ENCODE peak calls at places on chromosomes 4 and X, in four cellular contexts. T is amniotic stem cell, F is astrocyte of the cerebellum, I is iPS-NIHi11. B is an unnamed sample.
A peak's percentile ranks its signal among the peaks of the same experiment; 100 is the strongest.

GRCh38 chr4:142815834-142816233 is 30.3 kb downstream of the INPP4B start:
- DNase-seq in T (peak; percentile 45), F (peak; percentile 19), I (no peak), B (no peak)

GRCh38 chrX:135287266-135287823 is 21.9 kb upstream of the ETDC start:
- DNase-seq in T (no peak), F (no peak), I (no peak), B (no peak)

GRCh38 chrX:71941771-71942170 is 31.1 kb downstream of the NHSL2 start:
- DNase-seq in T (peak; percentile 13), F (peak; percentile 27), I (peak; percentile 17), B (peak; percentile 66)

GRCh38 chrX:57453901-57454300 is 137.9 kb upstream of the ZXDB start:
- DNase-seq in T (no peak), F (no peak), I (peak; percentile 23), B (peak; percentile 53)

GRCh38 chrX:47146121-47146935 is 1.3 kb downstream of the RBM10 start:
- DNase-seq in T (no peak), F (no peak), I (no peak), B (no peak)

GRCh38 chr4:141375855-141376254 is 155.2 kb downstream of the ZNF330 start:
- DNase-seq in T (peak; percentile 78), F (peak; percentile 79), I (peak; percentile 61), B (peak; percentile 74)

GRCh38 chr4:71550220-71551190 is 211.7 kb downstream of the SLC4A4 start:
- DNase-seq in T (peak; percentile 33), F (peak; percentile 63), I (peak; percentile 31), B (peak; percentile 52)

GRCh38 chr4:70531981-70532380 is 13.6 kb downstream of the AMTN start:
- DNase-seq in T (no peak), F (no peak), I (peak; percentile 24), B (no peak)

GRCh38 chrX:148024425-148025148 is 43.5 kb downstream of the FMR1NB start:
- DNase-seq in T (no peak), F (no peak), I (no peak), B (no peak)

GRCh38 chr4:4259484-4260100 is 11.6 kb upstream of the TMEM128 start:
- DNase-seq in T (no peak), F (no peak), I (peak; percentile 41), B (no peak)

GRCh38 chr4:4358093-4358840 is 28.6 kb upstream of the NSG1 start:
- DNase-seq in T (no peak), F (no peak), I (no peak), B (peak; percentile 63)

GRCh38 chrX:102129473-102129872 is 4.0 kb downstream of the TCEAL2 start:
- DNase-seq in T (no peak), F (no peak), I (no peak), B (no peak)

GRCh38 chrX:11446331-11446730 is 153.1 kb downstream of the AMELX start:
- DNase-seq in T (no peak), F (peak; percentile 40), I (no peak), B (no peak)

GRCh38 chr4:16262188-16262587 is 35.9 kb upstream of the TAPT1 start:
- DNase-seq in T (no peak), F (no peak), I (no peak), B (no peak)

GRCh38 chr4:1205641-1206298 is 33.4 kb upstream of the SPON2 start:
- DNase-seq in T (no peak), F (no peak), I (peak; percentile 40), B (peak; percentile 31)

GRCh38 chrX:31213941-31214340 is 142.1 kb upstream of the FTHL17 start:
- DNase-seq in T (no peak), F (no peak), I (peak; percentile 23), B (peak; percentile 57)

GRCh38 chr4:151541438-151542071 is 132.6 kb downstream of the FHIP1A start:
- DNase-seq in T (no peak), F (peak; percentile 72), I (no peak), B (peak; percentile 71)

GRCh38 chr4:168275836-168276235 is 42.7 kb downstream of the DDX60 start:
- DNase-seq in T (no peak), F (no peak), I (no peak), B (no peak)

GRCh38 chr4:122619583-122619982 is 1.3 kb downstream of the IL21 start:
- DNase-seq in T (no peak), F (no peak), I (no peak), B (no peak)

GRCh38 chr4:153112071-153112460 is 92.2 kb upstream of the TRIM2 start:
- DNase-seq in T (no peak), F (no peak), I (no peak), B (no peak)

GRCh38 chr4:174214102-174214878 is 69.2 kb downstream of the FBXO8 start:
- DNase-seq in T (no peak), F (no peak), I (peak; percentile 35), B (peak; percentile 84)

GRCh38 chr4:159374749-159375535 is 272.1 kb downstream of the RAPGEF2 start:
- DNase-seq in T (no peak), F (peak; percentile 19), I (no peak), B (no peak)

GRCh38 chr4:8148785-8149435 is 9.7 kb downstream of the ABLIM2 start:
- DNase-seq in T (no peak), F (no peak), I (no peak), B (peak; percentile 44)

GRCh38 chrX:56733459-56734046 is 4.5 kb downstream of the NBDY start:
- DNase-seq in T (peak; percentile 41), F (peak; percentile 13), I (peak; percentile 13), B (peak; percentile 78)

B was measured in endodermal cell.